ENCODE peak calls at places on chromosomes 6 and 20, in five cellular contexts. One of them, this sample, is unnamed. For H3K36me3, the result is how much of the 10 kb centered on the place peaks cover.

GRCh38 chr6:90074161-90074560 is 179.9 kb downstream of the GJA10 start:
- DNase-seq in fibroblast of lung: peak
- DNase-seq in left lung: no peak
- DNase-seq in stomach: no peak
- DNase-seq in breast epithelium: no peak
- DNase-seq in this sample: peak

GRCh38 chr6:11208267-11208666 is 24.2 kb downstream of the NEDD9 start:
- DNase-seq in fibroblast of lung: no peak
- DNase-seq in left lung: no peak
- DNase-seq in stomach: no peak
- DNase-seq in breast epithelium: no peak
- DNase-seq in this sample: no peak

GRCh38 chr6:25456656-25457055 is 177.5 kb downstream of the CARMIL1 start:
- DNase-seq in fibroblast of lung: no peak
- DNase-seq in left lung: no peak
- DNase-seq in stomach: no peak
- DNase-seq in breast epithelium: no peak
- DNase-seq in this sample: no peak

GRCh38 chr6:81553246-81553645 is 199.2 kb downstream of the TENT5A start:
- DNase-seq in fibroblast of lung: peak
- DNase-seq in left lung: no peak
- DNase-seq in stomach: no peak
- DNase-seq in breast epithelium: no peak
- DNase-seq in this sample: peak

GRCh38 chr6:71289039-71289801 is 609 bp downstream of the OGFRL1 start:
- DNase-seq in fibroblast of lung: peak
- DNase-seq in left lung: peak
- DNase-seq in stomach: no peak
- DNase-seq in breast epithelium: no peak
- DNase-seq in this sample: peak

GRCh38 chr6:162108041-162108440 is 619.5 kb downstream of the PRKN start:
- DNase-seq in fibroblast of lung: no peak
- DNase-seq in left lung: no peak
- DNase-seq in stomach: no peak
- DNase-seq in breast epithelium: no peak
- DNase-seq in this sample: no peak

GRCh38 chr6:14664616-14665315 is 547.2 kb downstream of the CD83 start:
- DNase-seq in fibroblast of lung: no peak
- DNase-seq in left lung: no peak
- DNase-seq in stomach: no peak
- DNase-seq in breast epithelium: no peak
- DNase-seq in this sample: no peak

GRCh38 chr20:4059631-4060030 is 44.3 kb upstream of the RNF24 start:
- DNase-seq in fibroblast of lung: no peak
- DNase-seq in left lung: no peak
- DNase-seq in stomach: no peak
- DNase-seq in breast epithelium: no peak
- DNase-seq in this sample: no peak

GRCh38 chr6:15922510-15923307 is 206.2 kb upstream of the MYLIP start:
- DNase-seq in fibroblast of lung: peak
- DNase-seq in left lung: no peak
- DNase-seq in stomach: no peak
- DNase-seq in breast epithelium: no peak
- DNase-seq in this sample: no peak

GRCh38 chr6:16637635-16638034 is 123.6 kb downstream of the ATXN1 start:
- DNase-seq in fibroblast of lung: peak
- DNase-seq in left lung: no peak
- DNase-seq in stomach: no peak
- DNase-seq in breast epithelium: no peak
- DNase-seq in this sample: no peak

GRCh38 chr20:10385850-10386544 is 48.0 kb downstream of the MKKS start:
- DNase-seq in fibroblast of lung: no peak
- DNase-seq in left lung: no peak
- DNase-seq in stomach: no peak
- DNase-seq in breast epithelium: no peak
- DNase-seq in this sample: peak

GRCh38 chr6:90319044-90319443 is 22.4 kb upstream of the BACH2 start:
- DNase-seq in fibroblast of lung: peak
- DNase-seq in left lung: no peak
- DNase-seq in stomach: no peak
- DNase-seq in breast epithelium: no peak
- DNase-seq in this sample: no peak

GRCh38 chr6:16130437-16130891 is 1.6 kb downstream of the MYLIP start:
- DNase-seq in fibroblast of lung: no peak
- DNase-seq in left lung: no peak
- DNase-seq in stomach: no peak
- DNase-seq in breast epithelium: no peak
- DNase-seq in this sample: peak

GRCh38 chr6:73032586-73032985 is 192.7 kb downstream of the KHDC1L start:
- DNase-seq in fibroblast of lung: peak
- DNase-seq in left lung: no peak
- DNase-seq in stomach: no peak
- DNase-seq in breast epithelium: no peak
- DNase-seq in this sample: no peak

GRCh38 chr6:113359155-113360140 is 497.7 kb upstream of the MARCKS start:
- DNase-seq in fibroblast of lung: peak
- DNase-seq in left lung: no peak
- DNase-seq in stomach: peak
- DNase-seq in breast epithelium: no peak
- DNase-seq in this sample: peak

GRCh38 chr6:72769459-72770125 is 147.7 kb downstream of the KCNQ5 start:
- DNase-seq in fibroblast of lung: no peak
- DNase-seq in left lung: no peak
- DNase-seq in stomach: no peak
- DNase-seq in breast epithelium: no peak
- DNase-seq in this sample: no peak

GRCh38 chr6:125790403-125791150 is at the start of gene NCOA7:
- DNase-seq in fibroblast of lung: peak
- DNase-seq in left lung: peak
- DNase-seq in stomach: peak
- DNase-seq in breast epithelium: peak
- DNase-seq in this sample: peak

GRCh38 chr6:52500268-52501129 is 76.4 kb downstream of the TRAM2 start:
- DNase-seq in fibroblast of lung: no peak
- DNase-seq in left lung: no peak
- DNase-seq in stomach: no peak
- DNase-seq in breast epithelium: no peak
- DNase-seq in this sample: no peak

GRCh38 chr6:167797871-167798265 is 28.8 kb upstream of the AFDN start:
- DNase-seq in fibroblast of lung: no peak
- DNase-seq in left lung: no peak
- DNase-seq in stomach: no peak
- DNase-seq in breast epithelium: no peak
- DNase-seq in this sample: no peak

GRCh38 chr6:106514281-106514885 is 114.9 kb downstream of the RTN4IP1 start:
- DNase-seq in fibroblast of lung: no peak
- DNase-seq in left lung: no peak
- DNase-seq in stomach: no peak
- DNase-seq in breast epithelium: no peak
- DNase-seq in this sample: no peak

GRCh38 chr6:97440590-97441176 is 157.7 kb upstream of the MMS22L start:
- DNase-seq in fibroblast of lung: peak
- DNase-seq in left lung: no peak
- DNase-seq in stomach: no peak
- DNase-seq in breast epithelium: no peak
- DNase-seq in this sample: peak

GRCh38 chr6:167781066-167781767 is 45.5 kb upstream of the AFDN start:
- DNase-seq in fibroblast of lung: no peak
- DNase-seq in left lung: no peak
- DNase-seq in stomach: no peak
- DNase-seq in breast epithelium: no peak
- DNase-seq in this sample: no peak

GRCh38 chr6:139407718-139408222 is 33.3 kb upstream of the CITED2 start:
- DNase-seq in fibroblast of lung: peak
- DNase-seq in left lung: no peak
- DNase-seq in stomach: no peak
- DNase-seq in breast epithelium: no peak
- DNase-seq in this sample: no peak

GRCh38 chr20:54148947-54149764 is 24.6 kb downstream of the CYP24A1 start:
- DNase-seq in fibroblast of lung: no peak
- DNase-seq in left lung: no peak
- DNase-seq in stomach: no peak
- DNase-seq in breast epithelium: no peak
- DNase-seq in this sample: no peak

GRCh38 chr20:62905536-62906117 is 20.7 kb downstream of the DIDO1 start:
- DNase-seq in fibroblast of lung: no peak
- DNase-seq in left lung: no peak
- DNase-seq in stomach: no peak
- DNase-seq in breast epithelium: no peak
- DNase-seq in this sample: no peak
- H3K36me3 ChIP-seq in fibroblast of lung: under half
- H3K36me3 ChIP-seq in left lung: under half
- H3K36me3 ChIP-seq in stomach: half or more
- H3K36me3 ChIP-seq in breast epithelium: under half
- H3K36me3 ChIP-seq in this sample: half or more

DNA sequence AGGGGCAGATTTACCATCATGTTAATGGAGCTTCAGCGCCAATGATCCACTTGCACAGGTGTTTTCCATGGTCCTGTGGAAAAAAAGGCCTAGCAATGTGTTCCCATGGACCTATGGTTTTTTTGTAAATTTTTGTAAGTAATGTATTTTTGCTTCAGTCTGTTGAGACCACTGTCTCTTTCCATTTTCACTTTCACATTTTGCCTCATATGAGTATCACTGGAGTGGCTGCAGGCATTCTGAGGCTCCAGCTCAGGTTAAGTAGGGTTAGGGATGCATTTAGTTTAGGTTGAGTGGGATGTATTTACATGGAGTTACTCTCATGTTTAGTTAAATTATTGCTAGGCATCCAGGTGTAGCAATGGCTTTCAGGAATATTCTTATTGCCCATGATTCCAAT is 19.2 kb upstream of the LMBRD1 start:
- DNase-seq in fibroblast of lung: no peak
- DNase-seq in left lung: no peak
- DNase-seq in stomach: no peak
- DNase-seq in breast epithelium: no peak
- DNase-seq in this sample: no peak
- H3K4me3 ChIP-seq in fibroblast of lung: no peak
- H3K4me3 ChIP-seq in left lung: no peak
- H3K4me3 ChIP-seq in stomach: no peak
- H3K4me3 ChIP-seq in breast epithelium: no peak
- H3K4me3 ChIP-seq in this sample: no peak

GRCh38 chr20:49955167-49955566 is 19.0 kb downstream of the RNF114 start:
- DNase-seq in fibroblast of lung: no peak
- DNase-seq in left lung: no peak
- DNase-seq in stomach: no peak
- DNase-seq in breast epithelium: no peak
- DNase-seq in this sample: no peak

GRCh38 chr20:49961413-49961812 is 21.4 kb upstream of the SNAI1 start:
- DNase-seq in fibroblast of lung: no peak
- DNase-seq in left lung: no peak
- DNase-seq in stomach: no peak
- DNase-seq in breast epithelium: no peak
- DNase-seq in this sample: no peak

GRCh38 chr20:49957487-49957938 is 21.3 kb downstream of the RNF114 start:
- DNase-seq in fibroblast of lung: no peak
- DNase-seq in left lung: no peak
- DNase-seq in stomach: no peak
- DNase-seq in breast epithelium: no peak
- DNase-seq in this sample: no peak

GRCh38 chr20:49951160-49951559 is 15.0 kb downstream of the RNF114 start:
- DNase-seq in fibroblast of lung: peak
- DNase-seq in left lung: no peak
- DNase-seq in stomach: no peak
- DNase-seq in breast epithelium: no peak
- DNase-seq in this sample: peak

GRCh38 chr20:49956689-49957443 is 20.7 kb downstream of the RNF114 start:
- DNase-seq in fibroblast of lung: no peak
- DNase-seq in left lung: peak
- DNase-seq in stomach: no peak
- DNase-seq in breast epithelium: no peak
- DNase-seq in this sample: no peak
- H3K36me3 ChIP-seq in fibroblast of lung: under half
- H3K36me3 ChIP-seq in left lung: under half
- H3K36me3 ChIP-seq in stomach: under half
- H3K36me3 ChIP-seq in breast epithelium: under half
- H3K36me3 ChIP-seq in this sample: under half

GRCh38 chr6:165875946-165876345 is 212.9 kb upstream of the PDE10A start:
- DNase-seq in fibroblast of lung: no peak
- DNase-seq in left lung: no peak
- DNase-seq in stomach: no peak
- DNase-seq in breast epithelium: no peak
- DNase-seq in this sample: no peak

GRCh38 chr6:165880721-165881120 is 217.7 kb upstream of the PDE10A start:
- DNase-seq in fibroblast of lung: peak
- DNase-seq in left lung: no peak
- DNase-seq in stomach: no peak
- DNase-seq in breast epithelium: no peak
- DNase-seq in this sample: no peak

GRCh38 chr6:165877192-165877591 is 214.2 kb upstream of the PDE10A start:
- DNase-seq in fibroblast of lung: no peak
- DNase-seq in left lung: no peak
- DNase-seq in stomach: no peak
- DNase-seq in breast epithelium: no peak
- DNase-seq in this sample: no peak

GRCh38 chr6:165876568-165876967 is 213.5 kb upstream of the PDE10A start:
- DNase-seq in fibroblast of lung: peak
- DNase-seq in left lung: no peak
- DNase-seq in stomach: no peak
- DNase-seq in breast epithelium: no peak
- DNase-seq in this sample: peak

GRCh38 chr6:165877773-165878172 is 214.7 kb upstream of the PDE10A start:
- DNase-seq in fibroblast of lung: no peak
- DNase-seq in left lung: no peak
- DNase-seq in stomach: no peak
- DNase-seq in breast epithelium: no peak
- DNase-seq in this sample: no peak
- H3K4me3 ChIP-seq in fibroblast of lung: no peak
- H3K4me3 ChIP-seq in left lung: no peak
- H3K4me3 ChIP-seq in stomach: no peak
- H3K4me3 ChIP-seq in breast epithelium: no peak
- H3K4me3 ChIP-seq in this sample: no peak

GRCh38 chr6:159778131-159778530 is 11.3 kb downstream of the TCP1 start:
- DNase-seq in fibroblast of lung: no peak
- DNase-seq in left lung: no peak
- DNase-seq in stomach: no peak
- DNase-seq in breast epithelium: no peak
- DNase-seq in this sample: no peak
- H3K36me3 ChIP-seq in fibroblast of lung: under half
- H3K36me3 ChIP-seq in left lung: under half
- H3K36me3 ChIP-seq in stomach: under half
- H3K36me3 ChIP-seq in breast epithelium: under half
- H3K36me3 ChIP-seq in this sample: half or more

This sample was measured in cardiac muscle cell.